ENCODE peak calls at places on chromosomes 11 and 22, in eight cellular contexts. Z is ovary, Q is lower lobe of right lung, F is right atrium auricular region, A is suprapubic skin, I is cardiac muscle cell, E is body of pancreas, L is astrocyte. C is an unnamed sample.

GRCh38 chr11:72217856-72218745 is 1.5 kb downstream of the FOLR2 start:
- DNase-seq in F (peak; percentile 54), L (no peak), E (no peak), A (no peak), Z (no peak), I (no peak), Q (no peak), C (no peak)

GRCh38 chr11:96228472-96228871 is 114.5 kb downstream of the MAML2 start:
- DNase-seq in Z (peak; percentile 82), F (peak; percentile 87), L (peak; percentile 95), Q (peak; percentile 49), A (peak; percentile 78), E (peak; percentile 50), I (peak; percentile 96), C (no peak)

GRCh38 chr11:117309310-117309709 is 6.7 kb downstream of the BACE1 start:
- DNase-seq in Z (no peak), Q (no peak), I (no peak), F (no peak), E (no peak), A (peak; percentile 20), L (no peak), C (no peak)

GRCh38 chr11:126371595-126371994 is 16.1 kb downstream of the ST3GAL4 start:
- DNase-seq in Z (no peak), A (no peak), F (no peak), E (no peak), I (no peak), Q (no peak), L (no peak), C (no peak)

GRCh38 chr22:24400726-24401596 is 26.4 kb upstream of the ADORA2A start:
- DNase-seq in Z (no peak), A (no peak), Q (no peak), L (peak; percentile 46), F (no peak), I (no peak), E (no peak), C (no peak)

GRCh38 chr11:65013130-65013691 is 749 bp upstream of the ARL2 start:
- DNase-seq in F (peak; percentile 96), L (no peak), Z (peak; percentile 85), I (peak; percentile 91), Q (peak; percentile 95), E (peak; percentile 93), A (peak; percentile 96), C (no peak)

GRCh38 chr22:30266445-30267381 is at the start of gene OSM:
- DNase-seq in Q (peak; percentile 89), A (no peak), Z (no peak), E (peak; percentile 73), L (no peak), I (no peak), F (peak; percentile 71), C (no peak)

GRCh38 chr22:50490531-50491308 is 4.1 kb downstream of the MIOX start:
- DNase-seq in A (no peak), I (no peak), Z (no peak), E (no peak), L (no peak), F (no peak), Q (peak; percentile 67), C (no peak)

GRCh38 chr11:131668867-131669780 is 298.7 kb downstream of the NTM start:
- DNase-seq in I (peak; percentile 48), Q (peak; percentile 61), Z (no peak), F (no peak), L (no peak), A (peak; percentile 52), E (peak; percentile 25), C (no peak)

GRCh38 chr11:65384301-65384889 is 1.9 kb upstream of the SLC25A45 start:
- DNase-seq in Q (no peak), F (no peak), A (no peak), E (peak; percentile 34), Z (no peak), I (peak; percentile 72), L (peak; percentile 14), C (no peak)

GRCh38 chr11:112903310-112903709 is 57.9 kb upstream of the NCAM1 start:
- DNase-seq in Z (no peak), E (no peak), Q (no peak), F (no peak), L (no peak), I (no peak), A (no peak), C (no peak)

GRCh38 chr11:82974135-82974534 is 72.6 kb downstream of the DDIAS start:
- DNase-seq in Q (no peak), A (no peak), L (no peak), Z (no peak), F (no peak), I (no peak), E (no peak), C (no peak)

GRCh38 chr11:119172513-119172912 is 4.0 kb downstream of the NLRX1 start:
- DNase-seq in Q (no peak), F (no peak), I (no peak), A (no peak), E (peak; percentile 22), Z (no peak), L (no peak), C (no peak)

GRCh38 chr22:38953577-38954413 is 3.6 kb upstream of the APOBEC3A start:
- DNase-seq in F (no peak), Q (no peak), I (no peak), L (no peak), A (peak; percentile 52), Z (no peak), E (peak; percentile 37), C (no peak)

GRCh38 chr22:25172153-25172552 is 27.5 kb upstream of the CRYBB3 start:
- DNase-seq in E (peak; percentile 12), L (no peak), F (no peak), Z (no peak), Q (no peak), I (peak; percentile 12), A (no peak), C (no peak)

GRCh38 chr22:49586244-49586748 is 241.4 kb downstream of the BRD1 start:
- DNase-seq in A (no peak), I (no peak), L (no peak), F (no peak), E (no peak), Z (no peak), Q (peak; percentile 32), C (no peak)

GRCh38 chr22:25030636-25031035 is 78.1 kb downstream of the KIAA1671 start:
- DNase-seq in L (peak; percentile 55), Z (no peak), E (peak; percentile 13), I (no peak), Q (no peak), A (no peak), F (no peak), C (no peak)

GRCh38 chr22:36243996-36244395 is 4.7 kb upstream of the APOL2 start:
- DNase-seq in E (no peak), I (no peak), F (no peak), A (no peak), Z (no peak), L (no peak), Q (no peak), C (no peak)

GRCh38 chr11:27347949-27348879 is 14.8 kb downstream of the CCDC34 start:
- DNase-seq in I (no peak), L (no peak), E (no peak), F (no peak), Q (no peak), Z (no peak), A (no peak), C (no peak)

GRCh38 chr11:69892986-69893555 is 73.9 kb upstream of the FGF3 start:
- DNase-seq in E (peak; percentile 32), A (no peak), F (no peak), Z (no peak), I (no peak), L (no peak), Q (peak; percentile 36), C (no peak)

DNA sequence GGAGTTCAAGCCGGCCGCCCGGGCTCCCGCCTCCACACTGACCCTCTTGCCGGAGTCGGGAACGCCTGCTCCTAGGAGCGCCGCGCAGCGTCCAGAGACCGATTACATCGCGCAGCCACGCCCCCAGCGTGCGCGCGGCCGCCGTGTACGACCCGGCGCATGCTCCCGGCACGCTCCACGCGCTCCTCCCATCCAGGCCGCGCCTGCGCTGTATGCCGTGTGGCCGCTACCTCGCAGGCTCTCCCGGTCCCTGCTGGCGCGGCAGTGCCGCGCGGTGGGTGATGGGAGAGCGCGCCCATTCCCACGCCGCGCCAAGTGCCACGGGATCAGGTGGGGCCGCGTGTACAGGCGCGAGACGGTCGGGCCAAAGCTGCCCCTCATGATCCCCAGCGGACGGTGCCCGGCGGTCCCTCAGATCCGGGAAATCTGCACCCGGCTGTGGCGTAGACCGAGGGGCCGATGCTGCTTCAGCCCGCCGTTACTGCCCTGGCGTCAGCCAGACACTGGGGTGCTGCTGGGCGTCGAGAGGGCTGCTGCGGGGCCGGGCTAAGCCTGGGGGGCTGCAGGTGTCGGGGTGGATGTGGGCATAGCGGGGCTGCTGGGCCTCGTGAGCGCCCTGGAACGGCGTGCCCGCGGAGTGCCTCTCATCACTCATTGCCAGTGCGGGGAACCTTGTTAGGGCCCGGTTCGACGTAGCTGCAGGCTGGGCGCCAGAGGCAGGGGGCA is at the start of the genes GNB1L and RTL10:
- DNase-seq in I (peak; percentile 98), L (peak; percentile 90), Z (peak; percentile 98), E (peak; percentile 98), A (peak; percentile 96), F (peak; percentile 95), Q (peak; percentile 99), C (peak; percentile 80)
- TF ChIP-seq CTCF in I (peak; percentile 14), L (no peak), Z (peak; percentile 14), E (no peak), A (no peak), F (no peak), Q (peak; percentile 24), C (peak; percentile 15)

GRCh38 chr11:124843616-124843910 is 21.7 kb upstream of the ROBO3 start:
- DNase-seq in A (no peak), Z (no peak), Q (no peak), I (no peak), F (no peak), L (no peak), E (no peak), C (no peak)
- H3K4me3 ChIP-seq in A (no peak overlapping the region), Z (no peak overlapping the region), Q (no peak overlapping the region), I (peak overlapping the region; percentile 24), F (no peak overlapping the region), L (no peak overlapping the region), E (no peak overlapping the region), C (no peak overlapping the region)

GRCh38 chr11:35689081-35689996 is 26.8 kb downstream of the TRIM44 start:
- DNase-seq in E (no peak), Q (no peak), Z (no peak), A (no peak), F (no peak), L (no peak), I (peak; percentile 34), C (no peak)

GRCh38 chr11:35682230-35683195 is 19.9 kb downstream of the TRIM44 start:
- DNase-seq in Z (no peak), I (no peak), Q (no peak), L (peak; percentile 11), A (no peak), E (peak; percentile 5), F (no peak), C (no peak)

GRCh38 chr11:35683728-35684339 is 21.3 kb downstream of the TRIM44 start:
- DNase-seq in Q (no peak), L (no peak), E (no peak), I (no peak), A (no peak), F (no peak), Z (no peak), C (no peak)

GRCh38 chr11:35688023-35688422 is 25.4 kb downstream of the TRIM44 start:
- DNase-seq in Z (no peak), E (no peak), A (no peak), Q (no peak), I (peak; percentile 61), L (peak; percentile 14), F (no peak), C (no peak)
- H3K36me3 ChIP-seq in Z (no peaks in the 10 kb centered on the region), E (no peaks in the 10 kb centered on the region), A (peaks cover 20% of the 10 kb centered on the region), Q (peaks cover 30% of the 10 kb centered on the region), I (no peaks in the 10 kb centered on the region), L (peaks cover 5% of the 10 kb centered on the region), F (peaks cover 8% of the 10 kb centered on the region), C (no peaks in the 10 kb centered on the region)

GRCh38 chr11:32430586-32431357 is 4.6 kb downstream of the WT1 start:
- DNase-seq in L (no peak), Q (no peak), A (no peak), E (peak; percentile 8), I (peak; percentile 56), F (no peak), Z (peak; percentile 87), C (no peak)
- TF ChIP-seq CTCF in L (no peak), Q (no peak), A (no peak), E (peak; percentile 6), I (peak; percentile 23), F (no peak), Z (peak; percentile 28), C (no peak)